ENCODE peak calls at places on chromosomes 3 and 15, in ten cellular contexts. U is H7, J is psoas muscle, A is fibroblast of lung, B is pancreas, X is transverse colon, K is foreskin keratinocyte, V is left lung, E is HL-60, O is cardiac muscle cell. C is an unnamed sample.
A peak's percentile ranks its signal among the peaks of the same experiment; 100 is the strongest.

GRCh38 chr3:58952128-58952917 is 97.5 kb downstream of the CFAP20DC start:
- DNase-seq in U (no peak), J (no peak), A (peak; percentile 48), B (no peak), X (no peak), K (no peak), V (no peak), E (no peak), O (no peak), C (no peak)

GRCh38 chr3:196502775-196503181 is 790 bp downstream of the RNF168 start:
- DNase-seq in U (peak; percentile 44), J (peak; percentile 59), A (peak; percentile 91), B (peak; percentile 62), X (peak; percentile 57), K (peak; percentile 71), V (peak; percentile 49), E (peak; percentile 65), O (peak; percentile 51), C (peak; percentile 68)

GRCh38 chr3:356947-357346 is 160.4 kb downstream of the CHL1 start:
- DNase-seq in U (no peak), J (no peak), A (peak; percentile 39), B (no peak), X (peak; percentile 41), K (no peak), V (no peak), E (no peak), O (no peak), C (no peak)

GRCh38 chr3:182713743-182714517 is 79.4 kb upstream of the ATP11B start:
- DNase-seq in U (peak; percentile 44), J (no peak), A (peak; percentile 57), B (no peak), X (no peak), K (peak; percentile 18), V (no peak), E (peak; percentile 68), O (peak; percentile 74), C (no peak)

GRCh38 chr3:46845397-46845859 is 17.8 kb downstream of the MYL3 start:
- DNase-seq in U (peak; percentile 87), J (peak; percentile 84), A (peak; percentile 67), B (peak; percentile 83), X (peak; percentile 65), K (no peak), V (peak; percentile 75), E (no peak), O (no peak), C (no peak)

GRCh38 chr15:67998599-67999122 is 55.5 kb upstream of the PIAS1 start:
- DNase-seq in U (no peak), J (no peak), A (peak; percentile 57), B (peak; percentile 64), X (peak; percentile 79), K (peak; percentile 61), V (no peak), E (no peak), O (no peak), C (no peak)

GRCh38 chr15:85089929-85090597 is 108.4 kb downstream of the PDE8A start:
- DNase-seq in U (no peak), J (no peak), A (no peak), B (no peak), X (no peak), K (no peak), V (no peak), E (no peak), O (no peak), C (no peak)

GRCh38 chr3:11423868-11424267 is 151.7 kb downstream of the ATG7 start:
- DNase-seq in U (no peak), J (no peak), A (no peak), B (no peak), X (no peak), K (no peak), V (no peak), E (no peak), O (no peak), C (no peak)

GRCh38 chr15:38130739-38131498 is 121.7 kb upstream of the SPRED1 start:
- DNase-seq in U (peak; percentile 22), J (peak; percentile 88), A (peak; percentile 97), B (no peak), X (peak; percentile 74), K (peak; percentile 81), V (peak; percentile 87), E (peak; percentile 88), O (no peak), C (no peak)

GRCh38 chr3:103672346-103672745 is 1237.5 kb downstream of the ZPLD1 start:
- DNase-seq in U (no peak), J (no peak), A (no peak), B (no peak), X (no peak), K (peak; percentile 10), V (no peak), E (no peak), O (no peak), C (no peak)

GRCh38 chr3:134879991-134880390 is 84.9 kb downstream of the EPHB1 start:
- DNase-seq in U (no peak), J (no peak), A (no peak), B (no peak), X (no peak), K (no peak), V (no peak), E (no peak), O (no peak), C (no peak)

GRCh38 chr3:192929146-192929545 is 11.5 kb upstream of the MB21D2 start:
- DNase-seq in U (no peak), J (no peak), A (peak; percentile 65), B (no peak), X (no peak), K (peak; percentile 63), V (no peak), E (no peak), O (no peak), C (no peak)

GRCh38 chr3:14137004-14137403 is 12.2 kb downstream of the TMEM43 start:
- DNase-seq in U (no peak), J (peak; percentile 71), A (no peak), B (no peak), X (peak; percentile 53), K (no peak), V (peak; percentile 77), E (no peak), O (peak; percentile 15), C (no peak)

GRCh38 chr15:42014406-42014805 is 6.4 kb downstream of the PLA2G4E start:
- DNase-seq in U (no peak), J (no peak), A (no peak), B (peak; percentile 25), X (no peak), K (no peak), V (no peak), E (no peak), O (no peak), C (no peak)
- H3K27me3 ChIP-seq in U (no peaks in the 10 kb centered on the region), J (no peaks in the 10 kb centered on the region), A (peaks cover 12% of the 10 kb centered on the region), B (no peaks in the 10 kb centered on the region), X (no peaks in the 10 kb centered on the region), K (no peaks in the 10 kb centered on the region), V (no peaks in the 10 kb centered on the region), E (no peaks in the 10 kb centered on the region), O (no peaks in the 10 kb centered on the region), C (no peaks in the 10 kb centered on the region)

DNA sequence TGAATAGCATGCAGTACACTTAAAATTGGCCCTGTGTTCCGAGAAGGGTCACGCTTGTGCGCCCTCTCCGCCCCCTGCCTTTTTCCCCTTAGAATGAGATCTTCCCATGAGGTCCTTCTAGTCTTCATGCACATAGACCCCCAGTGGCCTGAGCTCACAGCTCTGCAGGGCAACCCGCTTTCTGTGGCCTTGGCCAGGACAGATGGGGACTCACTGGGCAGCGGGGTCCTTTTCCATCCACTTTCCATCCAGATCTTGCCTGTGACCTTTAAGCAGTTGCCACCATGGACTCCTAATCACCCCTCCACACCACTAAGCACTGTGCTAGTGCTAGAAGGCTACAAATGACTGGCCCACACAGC is 244.4 kb downstream of the UACA start:
- DNase-seq in U (no peak), J (no peak), A (no peak), B (no peak), X (no peak), K (no peak), V (peak; percentile 13), E (no peak), O (no peak), C (peak; percentile 14)
- H3K27me3 ChIP-seq in U (no peaks in the 10 kb centered on the region), J (no peaks in the 10 kb centered on the region), A (peaks cover 28% of the 10 kb centered on the region), B (no peaks in the 10 kb centered on the region), X (no peaks in the 10 kb centered on the region), K (peaks cover 94% of the 10 kb centered on the region), V (no peaks in the 10 kb centered on the region), E (no peaks in the 10 kb centered on the region), O (no peaks in the 10 kb centered on the region), C (no peaks in the 10 kb centered on the region)

GRCh38 chr15:60681353-60681752 is 202.4 kb upstream of the ICE2 start:
- DNase-seq in U (no peak), J (no peak), A (no peak), B (no peak), X (no peak), K (no peak), V (no peak), E (no peak), O (no peak), C (no peak)

GRCh38 chr15:60683156-60683555 is 204.2 kb upstream of the ICE2 start:
- DNase-seq in U (no peak), J (no peak), A (peak; percentile 33), B (no peak), X (no peak), K (no peak), V (no peak), E (no peak), O (no peak), C (no peak)

GRCh38 chr15:60682115-60682514 is 203.2 kb upstream of the ICE2 start:
- DNase-seq in U (no peak), J (no peak), A (peak; percentile 65), B (no peak), X (no peak), K (no peak), V (no peak), E (no peak), O (no peak), C (no peak)

GRCh38 chr15:60685346-60685937 is 206.5 kb upstream of the ICE2 start:
- DNase-seq in U (no peak), J (no peak), A (no peak), B (no peak), X (no peak), K (no peak), V (no peak), E (no peak), O (no peak), C (no peak)

DNA sequence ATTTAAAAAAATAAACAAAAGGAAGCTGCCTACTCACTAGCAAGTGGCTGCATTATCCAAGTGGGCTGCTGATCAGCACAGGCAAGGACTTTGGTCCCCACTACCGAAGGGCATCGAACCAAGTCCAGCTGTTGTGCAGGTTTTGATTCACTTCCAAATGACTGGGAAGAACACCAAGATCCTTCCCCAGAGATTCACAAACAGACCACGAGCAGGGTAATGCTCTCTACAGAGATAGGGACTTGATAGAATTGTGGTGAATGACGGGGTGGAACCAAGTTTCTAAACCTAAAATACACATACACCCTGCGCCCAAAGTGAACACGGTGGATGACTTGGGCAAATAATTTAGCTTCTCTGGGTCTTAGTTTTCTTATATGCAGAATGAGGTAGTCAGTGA is 203.7 kb upstream of the ICE2 start:
- DNase-seq in U (no peak), J (no peak), A (no peak), B (no peak), X (no peak), K (no peak), V (no peak), E (no peak), O (no peak), C (no peak)
- H3K27me3 ChIP-seq in U (no peaks in the 10 kb centered on the region), J (no peaks in the 10 kb centered on the region), A (no peaks in the 10 kb centered on the region), B (no peaks in the 10 kb centered on the region), X (no peaks in the 10 kb centered on the region), K (no peaks in the 10 kb centered on the region), V (no peaks in the 10 kb centered on the region), E (no peaks in the 10 kb centered on the region), O (no peaks in the 10 kb centered on the region), C (no peaks in the 10 kb centered on the region)

DNA sequence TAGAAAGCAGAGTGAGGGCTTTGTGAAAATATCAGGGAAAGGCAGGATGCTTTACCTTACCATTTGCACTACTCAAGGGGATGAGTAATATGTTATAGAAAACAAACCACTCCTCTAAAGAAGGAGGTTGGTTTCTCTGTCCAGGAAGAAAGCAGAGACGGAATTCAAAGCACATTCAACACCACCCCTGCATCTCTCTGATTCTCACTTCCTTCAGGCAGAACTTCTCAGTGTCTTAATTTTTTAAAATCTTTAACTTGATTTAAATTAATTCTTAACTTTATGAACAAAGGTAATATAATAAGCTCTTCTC is 82.4 kb downstream of the NR2F2 start:
- DNase-seq in U (no peak), J (no peak), A (no peak), B (no peak), X (no peak), K (no peak), V (no peak), E (no peak), O (no peak), C (no peak)
- H3K27me3 ChIP-seq in U (peaks cover 100% of the 10 kb centered on the region), J (peaks cover 100% of the 10 kb centered on the region), A (peaks cover 64% of the 10 kb centered on the region), B (peaks cover 6% of the 10 kb centered on the region), X (peaks cover 100% of the 10 kb centered on the region), K (peaks cover 100% of the 10 kb centered on the region), V (peaks cover 100% of the 10 kb centered on the region), E (peaks cover 20% of the 10 kb centered on the region), O (peaks cover 100% of the 10 kb centered on the region), C (peaks cover 17% of the 10 kb centered on the region)

C was measured in CD8-positive, alpha-beta memory T cell.